ENCODE peak calls at places on chromosome 13, in five cellular contexts. B is H1, Q is HCT116, P is K562, D is GM12878. X is an unnamed sample. For H3K27me3, the result is how much of the 10 kb centered on the place peaks cover.

GRCh38 chr13:97193577-97193976 is 28.6 kb upstream of the MBNL2 start:
- DNase-seq in Q (no peak), P (no peak), D (no peak), B (no peak), X (no peak)

GRCh38 chr13:80006940-80007339 is 334.0 kb downstream of the SPRY2 start:
- DNase-seq in P (no peak), D (no peak), Q (no peak), B (no peak), X (no peak)

GRCh38 chr13:89457977-89458376 is 1786.8 kb downstream of the SLITRK5 start:
- DNase-seq in D (no peak), Q (no peak), B (no peak), P (no peak), X (no peak)

GRCh38 chr13:106566682-106567420 is 1.1 kb downstream of the ARGLU1 start:
- DNase-seq in P (peak), B (no peak), D (no peak), Q (no peak), X (peak)

GRCh38 chr13:39012608-39013007 is 22.0 kb upstream of the STOML3 start:
- DNase-seq in Q (no peak), D (no peak), B (no peak), P (no peak), X (no peak)

GRCh38 chr13:45749026-45749759 is 47.1 kb downstream of the CBY2 start:
- DNase-seq in Q (no peak), D (no peak), B (no peak), P (no peak), X (no peak)

GRCh38 chr13:97224544-97225324 is 2.6 kb downstream of the MBNL2 start:
- DNase-seq in Q (no peak), B (no peak), P (no peak), D (no peak), X (no peak)

GRCh38 chr13:73059460-73060250 is 850 bp downstream of the KLF5 start:
- DNase-seq in B (no peak), P (peak), Q (no peak), D (no peak), X (peak)

GRCh38 chr13:32048816-32049215 is 17.2 kb downstream of the FRY start:
- DNase-seq in B (no peak), Q (no peak), P (no peak), D (no peak), X (no peak)

GRCh38 chr13:40187836-40188591 is 478.4 kb downstream of the FOXO1 start:
- DNase-seq in Q (no peak), P (no peak), D (no peak), B (no peak), X (no peak)

GRCh38 chr13:99983401-99984133 is 2.0 kb downstream of the ZIC2 start:
- DNase-seq in Q (no peak), D (no peak), P (peak), B (no peak), X (no peak)

GRCh38 chr13:38409771-38410170 is 60.1 kb downstream of the UFM1 start:
- DNase-seq in D (no peak), P (no peak), Q (no peak), B (no peak), X (no peak)

GRCh38 chr13:32911506-32911905 is 104.7 kb upstream of the KL start:
- DNase-seq in Q (peak), B (peak), D (no peak), P (peak), X (no peak)

GRCh38 chr13:27007166-27007565 is 164.4 kb downstream of the USP12 start:
- DNase-seq in B (no peak), D (no peak), P (no peak), Q (no peak), X (no peak)

GRCh38 chr13:24678151-24678550 is 2.1 kb upstream of the ATP12A start:
- DNase-seq in D (no peak), P (peak), Q (no peak), B (no peak), X (no peak)

GRCh38 chr13:47066261-47066660 is 169.4 kb upstream of the HTR2A start:
- DNase-seq in P (no peak), D (no peak), Q (no peak), B (no peak), X (no peak)

GRCh38 chr13:30576528-30576927 is 41.2 kb upstream of the USPL1 start:
- DNase-seq in D (no peak), B (no peak), Q (no peak), P (peak), X (no peak)

GRCh38 chr13:28531195-28531955 is 36.4 kb upstream of the FLT1 start:
- DNase-seq in P (no peak), B (peak), D (no peak), Q (no peak), X (no peak)

GRCh38 chr13:80989241-80989640 is 648.3 kb upstream of the SPRY2 start:
- DNase-seq in Q (no peak), P (no peak), B (no peak), D (no peak), X (no peak)

GRCh38 chr13:29498426-29499040 is 97.0 kb downstream of the SLC7A1 start:
- DNase-seq in P (no peak), B (no peak), Q (no peak), D (no peak), X (no peak)

DNA sequence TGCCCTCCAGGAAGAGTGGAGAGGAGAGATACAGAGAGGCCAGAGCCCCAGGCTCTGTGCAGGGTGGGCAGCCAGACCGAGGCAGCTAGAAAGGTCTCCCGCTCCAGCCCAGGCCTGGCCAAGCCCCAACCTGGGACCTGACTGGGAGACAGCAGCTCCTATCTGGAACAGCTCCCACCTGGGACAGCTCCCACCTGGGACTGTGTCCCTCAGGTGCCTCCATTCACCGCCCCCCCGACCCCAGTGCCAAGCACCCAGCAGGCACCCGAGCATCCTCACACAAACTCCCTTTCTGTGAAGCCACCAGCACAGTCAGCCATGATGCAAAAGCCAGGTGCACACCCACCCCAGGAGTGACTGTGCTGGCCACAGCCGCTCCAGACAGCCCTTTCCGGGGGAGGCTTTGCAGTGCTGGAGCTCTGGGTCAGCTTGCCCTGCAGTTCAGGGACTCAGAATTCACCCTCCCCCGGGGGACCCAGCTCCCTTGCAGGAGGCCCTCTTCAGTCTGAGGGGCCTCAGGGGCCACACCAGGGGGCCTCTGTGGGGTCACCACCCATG is 2.2 kb upstream of the GRTP1 start:
- DNase-seq in Q (no peak), P (peak), D (no peak), B (no peak), X (no peak)
- TF ChIP-seq ZNF274 in Q (no peak), P (no peak), D (no peak), B (no peak), X (no peak)

GRCh38 chr13:49218493-49219051 is 1.6 kb upstream of the MLNR start:
- DNase-seq in B (no peak), D (no peak), P (no peak), Q (no peak), X (no peak)

GRCh38 chr13:49217962-49218492 is 2.1 kb upstream of the MLNR start:
- DNase-seq in B (no peak), D (no peak), P (no peak), Q (no peak), X (no peak)

GRCh38 chr13:49219647-49220034 is 497 bp upstream of the MLNR start:
- DNase-seq in Q (no peak), D (no peak), P (no peak), B (no peak), X (no peak)

GRCh38 chr13:49220035-49220855 is at the start of gene MLNR:
- DNase-seq in B (no peak), Q (no peak), D (no peak), P (peak), X (no peak)

DNA sequence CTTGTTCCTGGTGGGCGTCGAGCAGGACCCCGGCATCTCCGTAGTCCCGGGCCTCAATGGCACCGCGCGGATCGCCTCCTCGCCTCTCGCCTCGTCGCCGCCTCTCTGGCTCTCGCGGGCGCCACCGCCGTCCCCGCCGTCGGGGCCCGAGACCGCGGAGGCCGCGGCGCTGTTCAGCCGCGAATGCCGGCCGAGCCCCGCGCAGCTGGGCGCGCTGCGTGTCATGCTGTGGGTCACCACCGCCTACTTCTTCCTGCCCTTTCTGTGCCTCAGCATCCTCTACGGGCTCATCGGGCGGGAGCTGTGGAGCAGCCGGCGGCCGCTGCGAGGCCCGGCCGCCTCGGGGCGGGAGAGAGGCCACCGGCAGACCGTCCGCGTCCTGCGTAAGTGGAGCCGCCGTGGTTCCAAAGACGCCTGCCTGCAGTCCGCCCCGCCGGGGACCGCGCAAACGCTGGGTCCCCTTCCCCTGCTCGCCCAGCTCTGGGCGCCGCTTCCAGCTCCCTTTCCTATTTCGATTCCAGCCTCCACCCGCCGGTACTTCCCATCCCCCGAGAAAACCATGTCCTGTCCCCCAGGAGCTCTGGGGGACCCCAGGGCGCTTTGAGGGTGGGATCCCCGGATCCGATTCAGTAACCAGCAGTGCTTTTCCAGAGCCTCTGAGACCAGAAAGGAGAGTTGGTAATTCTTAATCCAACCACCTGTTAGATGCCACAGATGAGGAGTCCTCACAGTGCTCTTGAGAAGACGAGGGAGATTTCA is 897 bp downstream of the MLNR start:
- DNase-seq in D (no peak), B (no peak), Q (no peak), P (no peak), X (no peak)
- H3K27me3 ChIP-seq in D (under half), B (half or more), Q (under half), P (under half), X (under half)

DNA sequence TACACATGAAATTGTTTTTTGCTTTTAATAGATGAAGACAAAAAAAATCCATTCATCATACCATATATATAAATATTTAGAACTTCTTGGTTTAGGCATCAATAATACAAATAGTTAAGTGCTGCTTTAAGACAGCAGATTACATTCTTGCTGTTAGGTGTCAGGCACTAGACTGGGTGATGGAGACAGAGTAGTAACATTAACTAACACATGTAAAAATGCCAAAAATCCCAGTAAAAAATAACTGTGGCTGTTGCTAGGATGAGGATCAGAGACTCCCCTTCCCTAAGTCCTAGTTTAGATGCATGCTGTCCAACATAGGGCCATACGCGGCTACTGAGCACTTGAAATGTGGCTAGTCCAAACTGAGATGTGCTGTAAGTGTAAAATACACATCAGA is 94.7 kb downstream of the CDADC1 start:
- DNase-seq in D (no peak), B (no peak), Q (no peak), P (no peak), X (no peak)
- TF ChIP-seq ZNF274 in D (no peak), B (no peak), Q (no peak), P (no peak), X (no peak)

GRCh38 chr13:25839356-25839755 is 212.5 kb downstream of the SHISA2 start:
- DNase-seq in Q (no peak), P (no peak), B (no peak), D (no peak), X (no peak)
- H3K27me3 ChIP-seq in Q (under half), P (under half), B (under half), D (under half), X (under half)

DNA sequence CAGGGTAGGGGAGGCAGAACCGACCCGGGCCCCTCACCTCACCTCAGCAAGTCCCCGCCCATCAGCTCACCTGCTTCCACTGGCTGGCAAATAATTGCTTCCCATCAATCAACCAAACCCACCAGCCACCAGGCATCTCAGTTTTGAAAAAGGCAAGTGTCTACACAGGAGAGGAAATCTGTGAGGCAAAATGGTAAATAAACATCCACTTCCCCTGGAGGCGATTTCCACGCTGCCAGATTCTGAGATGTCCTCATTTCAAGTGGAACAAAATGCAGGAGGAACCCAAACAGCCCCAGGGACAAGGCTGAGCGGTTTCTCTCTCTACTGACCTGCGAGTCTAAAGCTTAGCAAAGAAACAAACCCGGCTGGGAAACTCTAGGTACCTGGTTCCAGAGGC is 117.5 kb downstream of the CRYL1 start:
- DNase-seq in Q (no peak), P (no peak), D (no peak), B (no peak), X (no peak)
- TF ChIP-seq ZNF274 in Q (no peak), P (no peak), D (no peak), B (no peak), X (no peak)

GRCh38 chr13:23610966-23611486 is 40.8 kb downstream of the TNFRSF19 start:
- DNase-seq in Q (no peak), D (no peak), B (no peak), P (no peak), X (no peak)

GRCh38 chr13:23610187-23610576 is 40.0 kb downstream of the TNFRSF19 start:
- DNase-seq in P (no peak), B (no peak), D (no peak), Q (no peak), X (no peak)

GRCh38 chr13:23608138-23608537 is 37.9 kb downstream of the TNFRSF19 start:
- DNase-seq in B (no peak), Q (no peak), P (no peak), D (no peak), X (no peak)

GRCh38 chr13:23608704-23609413 is 38.6 kb downstream of the TNFRSF19 start:
- DNase-seq in D (no peak), Q (no peak), B (no peak), P (no peak), X (no peak)

DNA sequence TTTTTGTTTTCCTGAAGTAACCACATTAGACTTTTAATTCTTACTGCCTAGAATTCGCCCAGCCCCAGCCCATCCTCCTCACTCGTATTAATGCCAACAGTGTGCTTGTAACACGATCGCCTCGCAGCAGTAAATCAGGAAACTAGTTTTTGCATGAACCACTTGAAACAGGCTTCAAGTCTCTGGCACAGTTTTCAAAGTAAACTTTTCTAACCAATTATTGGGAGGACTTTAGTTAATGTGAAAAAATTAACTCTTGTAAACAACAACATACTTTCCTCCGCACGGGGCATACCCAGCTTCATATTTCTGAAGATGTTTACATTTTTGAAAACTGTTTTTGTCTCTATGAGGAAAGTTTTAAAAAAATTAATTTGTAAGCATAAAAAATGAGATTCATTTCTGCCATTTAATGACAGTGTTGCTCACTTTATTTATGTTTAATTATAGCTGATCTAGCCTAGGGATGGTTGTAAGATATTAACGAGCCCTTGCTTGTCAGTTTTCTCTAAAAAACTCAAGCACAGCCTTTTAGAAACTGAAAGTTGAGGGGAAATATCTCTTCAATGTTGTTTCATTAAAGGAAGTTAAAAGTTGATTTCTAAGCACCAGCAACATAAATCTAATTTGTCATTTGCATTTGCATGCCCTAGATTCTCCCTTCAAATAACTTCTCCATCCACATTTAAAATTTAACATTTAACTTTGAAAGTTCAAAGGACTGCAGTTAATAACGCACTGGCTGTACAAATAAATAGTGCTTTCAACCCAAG is 39.4 kb downstream of the TNFRSF19 start:
- DNase-seq in Q (no peak), D (no peak), B (no peak), P (no peak), X (no peak)
- H3K27me3 ChIP-seq in Q (under half), D (under half), B (under half), P (under half), X (under half)

DNA sequence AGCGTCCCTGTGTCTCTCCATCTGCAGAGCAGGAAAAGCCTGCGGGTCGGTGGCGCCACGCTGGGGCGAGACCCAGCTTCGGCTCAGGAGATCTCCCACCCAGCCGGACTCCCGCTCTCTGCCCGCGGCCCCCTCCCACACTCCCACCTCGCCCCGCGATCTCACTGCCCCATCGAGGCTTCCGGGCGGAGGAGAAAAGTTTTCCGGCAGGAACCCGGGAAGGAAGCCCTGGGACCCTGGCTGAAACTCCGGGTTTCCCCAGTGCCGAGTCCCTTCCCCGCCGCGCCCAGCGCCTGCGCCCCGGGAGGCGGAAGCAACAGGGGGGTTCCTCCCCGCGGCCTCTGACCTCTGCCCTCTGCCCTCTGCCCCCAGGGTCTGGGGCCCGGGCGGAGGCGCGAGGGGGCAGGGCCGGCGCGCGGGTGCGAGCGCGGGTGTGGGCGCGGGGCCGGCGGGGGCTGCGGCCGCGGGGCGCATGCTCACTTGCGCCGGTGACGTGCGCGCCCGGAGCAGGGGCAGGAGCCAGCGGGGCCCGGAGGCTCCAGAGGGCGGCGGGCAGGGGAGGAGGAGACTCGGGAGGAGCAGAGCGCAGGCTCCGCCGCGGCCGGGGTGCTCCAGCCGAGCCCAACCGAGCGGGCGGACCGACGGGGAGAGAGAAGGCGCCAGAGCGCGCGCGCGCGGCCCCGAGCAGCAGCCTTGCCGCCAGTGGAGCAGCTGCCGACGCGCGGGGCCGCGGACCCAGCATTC is at the start of gene ATP11A:
- DNase-seq in B (peak), D (no peak), P (peak), Q (peak), X (peak)
- TF ChIP-seq ZNF274 in B (no peak), D (no peak), P (no peak), Q (no peak), X (no peak)

DNA sequence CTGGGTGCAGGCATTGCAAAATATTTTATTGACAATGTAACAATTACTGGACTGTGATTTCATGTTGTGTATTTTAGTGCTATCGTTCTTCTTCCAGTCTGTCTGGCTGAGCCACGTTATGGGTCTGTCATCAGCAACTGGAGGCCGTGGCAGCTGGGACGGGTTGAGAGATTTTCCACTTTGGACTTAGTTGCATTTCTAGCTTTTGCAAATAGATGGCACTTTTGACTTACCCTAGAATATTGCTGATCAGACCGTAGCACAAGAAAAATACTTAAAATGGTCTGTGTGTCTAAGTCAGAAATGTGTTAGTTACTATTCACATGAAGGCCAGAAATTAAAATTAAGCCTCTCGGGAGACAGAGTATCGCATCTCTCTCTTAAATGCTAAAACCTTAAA is 211.1 kb downstream of the TEX29 start:
- DNase-seq in B (no peak), P (peak), D (no peak), Q (peak), X (no peak)
- H3K27me3 ChIP-seq in B (under half), P (under half), D (under half), Q (half or more), X (under half)

DNA sequence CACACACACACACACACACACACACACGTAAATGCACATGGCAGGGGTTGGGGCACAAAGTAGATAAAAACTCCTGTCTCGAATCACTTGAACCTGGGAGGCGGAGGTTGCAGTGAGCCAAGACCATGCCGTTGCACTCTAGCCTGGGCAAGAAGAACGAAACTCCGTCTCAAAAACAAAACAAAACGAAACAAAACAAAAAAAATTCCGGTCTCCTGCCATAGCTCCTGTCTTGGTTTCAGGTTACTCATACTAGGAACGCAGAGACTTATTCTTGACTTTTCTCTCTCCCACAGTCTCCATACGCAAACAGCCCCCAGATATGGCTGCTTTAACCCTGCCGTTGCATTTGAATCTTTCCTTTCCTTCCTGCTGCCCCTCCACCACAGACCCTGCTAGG is 148.9 kb downstream of the SHISA2 start:
- DNase-seq in Q (no peak), B (no peak), D (peak), P (no peak), X (no peak)
- TF ChIP-seq ZNF274 in Q (no peak), B (no peak), D (no peak), P (no peak), X (no peak)

X was measured in NT2/D1.